ENCODE peak calls at places on chromosomes 2 and 18, in eight cellular contexts. V is left ventricle myocardium inferior, H is heart right ventricle, L is thoracic aorta, S is fibroblast of lung, N is prostate gland, E is AG09309, I is astrocyte of the spinal cord. X is an unnamed sample.

GRCh38 chr2:236554629-236555282 is 14.9 kb upstream of the ACKR3 start:
- DNase-seq in V (no peak), H (no peak), L (no peak), S (no peak), N (no peak), E (no peak), I (no peak), X (no peak)

GRCh38 chr2:5699963-5700362 is 7.8 kb downstream of the SOX11 start:
- DNase-seq in V (no peak), H (no peak), L (no peak), S (no peak), N (no peak), E (no peak), I (no peak), X (no peak)

GRCh38 chr18:24949908-24950307 is 402.1 kb downstream of the ZNF521 start:
- DNase-seq in V (no peak), H (no peak), L (no peak), S (no peak), N (no peak), E (no peak), I (no peak), X (no peak)

GRCh38 chr2:232687382-232688160 is 9.6 kb upstream of the GIGYF2 start:
- DNase-seq in V (no peak), H (no peak), L (no peak), S (no peak), N (no peak), E (no peak), I (no peak), X (no peak)

GRCh38 chr2:195322324-195322723 is 334.7 kb upstream of the SLC39A10 start:
- DNase-seq in V (no peak), H (no peak), L (no peak), S (peak; percentile 42), N (peak; percentile 81), E (no peak), I (no peak), X (no peak)

GRCh38 chr2:183927367-183928355 is 670.7 kb upstream of the ZNF804A start:
- DNase-seq in V (no peak), H (no peak), L (no peak), S (peak; percentile 86), N (no peak), E (no peak), I (peak; percentile 67), X (no peak)

GRCh38 chr18:62663731-62664336 is 51.5 kb upstream of the PHLPP1 start:
- DNase-seq in V (no peak), H (no peak), L (no peak), S (peak; percentile 79), N (no peak), E (peak; percentile 21), I (peak; percentile 42), X (no peak)

GRCh38 chr18:46894124-46894523 is 23.2 kb downstream of the PIAS2 start:
- DNase-seq in V (no peak), H (no peak), L (no peak), S (no peak), N (no peak), E (no peak), I (no peak), X (no peak)

GRCh38 chr2:35933031-35933430 is 422.5 kb upstream of the CRIM1 start:
- DNase-seq in V (no peak), H (no peak), L (no peak), S (peak; percentile 1), N (no peak), E (no peak), I (peak; percentile 2), X (no peak)

GRCh38 chr2:184597571-184597980 is 753 bp upstream of the ZNF804A start:
- DNase-seq in V (peak; percentile 10), H (no peak), L (no peak), S (peak; percentile 69), N (no peak), E (no peak), I (peak; percentile 69), X (peak; percentile 42)

DNA sequence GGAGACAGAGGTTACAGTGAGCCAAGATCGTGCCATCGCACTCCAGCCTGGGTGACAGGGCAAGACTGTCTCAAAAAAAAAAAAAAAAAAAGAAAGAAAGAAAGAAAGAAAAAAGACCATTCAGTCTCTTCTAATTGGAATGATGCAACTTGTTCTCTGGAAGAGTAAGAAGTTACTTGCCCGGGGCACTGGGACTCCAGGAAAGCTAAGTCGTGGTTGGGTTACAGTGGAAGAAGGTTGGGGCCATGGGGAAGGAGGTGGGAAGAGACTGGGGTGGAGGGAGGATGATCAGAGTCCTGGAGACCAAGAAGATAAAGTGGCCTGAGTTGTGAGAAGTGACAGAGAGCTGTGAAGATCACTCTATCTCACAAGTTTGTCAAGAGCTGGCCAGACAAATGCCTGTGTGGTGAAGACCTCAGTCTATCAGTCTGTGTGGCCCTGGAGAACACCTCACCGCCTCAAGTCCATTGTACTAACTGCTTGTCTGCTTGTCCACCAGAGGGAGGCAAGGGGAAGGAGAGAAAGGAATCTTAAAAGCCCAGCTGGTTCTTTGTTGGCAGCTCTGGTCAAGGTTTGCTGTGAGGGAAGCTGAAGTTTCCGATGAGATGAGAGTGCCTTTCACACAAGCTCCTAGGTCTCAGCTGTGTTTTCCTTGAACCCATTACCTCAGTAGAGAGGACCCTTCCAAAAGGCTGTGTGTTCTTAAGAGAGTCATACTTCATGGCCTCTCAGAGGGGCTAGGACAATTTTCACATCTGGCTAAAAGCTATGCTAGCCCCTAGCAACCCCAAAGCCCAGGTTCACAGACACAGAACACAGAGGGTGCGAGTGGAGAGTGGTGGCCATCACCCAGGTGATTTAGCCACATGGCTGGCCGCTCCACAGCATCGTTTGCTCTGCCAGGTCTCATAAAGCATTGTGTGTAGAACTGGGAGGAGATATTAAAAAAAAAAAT is 72.0 kb upstream of the TMEM178A start:
- DNase-seq in V (no peak), H (no peak), L (peak; percentile 4), S (peak; percentile 87), N (peak; percentile 39), E (peak; percentile 74), I (peak; percentile 83), X (peak; percentile 82)
- TF ChIP-seq CTCF in V (peak; percentile 77), H (peak; percentile 70), L (peak; percentile 68), S (peak; percentile 88), N (peak; percentile 68), E (peak; percentile 91), I (peak; percentile 86), X (peak; percentile 88)

DNA sequence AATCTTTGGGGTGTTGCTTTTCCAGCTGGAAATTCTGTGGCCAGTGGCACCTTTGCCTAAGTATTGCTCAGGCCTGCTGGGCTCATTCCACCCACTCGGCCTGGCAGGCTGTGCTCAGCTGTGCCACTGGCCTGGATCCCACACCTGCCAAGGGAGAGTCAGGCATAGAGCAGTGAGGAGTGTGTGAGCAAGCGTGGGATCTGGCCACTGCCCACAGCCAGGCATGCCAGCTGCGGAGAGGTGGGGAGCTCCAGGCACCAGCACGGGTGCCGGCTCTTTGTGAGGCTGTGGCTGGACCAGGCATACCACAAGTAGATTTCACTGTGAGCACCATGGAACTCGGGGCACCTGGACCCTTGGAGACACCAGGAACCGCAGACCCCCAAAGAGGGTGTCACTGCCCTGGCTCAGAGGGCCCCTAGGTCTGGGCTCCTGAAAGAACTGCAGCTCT is 118.1 kb upstream of the MAP2 start:
- DNase-seq in V (no peak), H (no peak), L (no peak), S (no peak), N (no peak), E (no peak), I (no peak), X (no peak)
- H3K4me3 ChIP-seq in V (no peak overlapping the region), H (no peak overlapping the region), L (no peak overlapping the region), S (no peak overlapping the region), N (no peak overlapping the region), E (no peak overlapping the region), I (no peak overlapping the region), X (no peak overlapping the region)

DNA sequence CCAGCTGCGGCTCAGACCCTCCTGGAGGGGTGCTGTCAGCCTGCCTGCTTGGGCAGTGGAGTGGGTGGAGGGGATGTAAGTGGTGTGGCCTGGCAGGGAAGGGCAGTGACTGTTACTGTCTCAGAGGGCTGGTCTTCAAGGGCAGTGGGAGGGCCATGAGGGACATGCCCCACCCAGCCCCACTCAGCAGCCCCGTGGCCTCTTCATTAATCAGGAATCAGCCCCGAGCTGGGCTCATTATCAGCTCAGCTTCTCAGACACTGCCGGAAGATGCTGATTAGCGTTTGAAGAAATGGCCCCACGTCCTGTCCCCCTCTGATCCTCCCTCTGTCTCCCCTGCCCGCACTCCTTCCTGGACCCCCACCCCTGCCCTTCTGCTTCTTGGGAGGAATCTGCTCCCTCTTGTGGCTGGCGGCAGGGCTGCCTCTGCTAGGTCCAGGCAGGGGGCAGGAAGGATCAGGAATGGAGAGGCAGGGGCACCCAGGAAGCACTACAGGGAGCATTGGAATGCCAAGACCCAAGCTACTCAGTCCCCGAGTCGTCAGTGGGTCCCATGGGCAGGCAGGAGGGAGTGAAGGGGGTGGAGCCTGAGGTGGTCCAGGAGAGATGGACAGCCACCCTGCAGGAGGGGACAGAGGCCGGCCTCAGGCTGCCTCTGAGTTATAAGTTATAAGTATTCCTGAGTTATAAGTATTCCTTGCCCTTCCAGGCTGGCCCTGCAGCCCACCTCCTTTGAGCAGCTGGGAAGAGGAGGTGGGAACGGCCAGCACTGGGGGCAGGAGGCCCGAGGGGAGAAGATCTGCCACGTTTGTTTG is 7.0 kb downstream of the ASIC4 start:
- DNase-seq in V (no peak), H (peak; percentile 45), L (no peak), S (peak; percentile 56), N (no peak), E (no peak), I (peak; percentile 36), X (no peak)
- TF ChIP-seq CTCF in V (peak; percentile 68), H (peak; percentile 67), L (peak; percentile 60), S (peak; percentile 81), N (peak; percentile 48), E (peak; percentile 87), I (peak; percentile 92), X (peak; percentile 86)

GRCh38 chr2:109659356-109660045 is 45.3 kb downstream of the SOWAHC start:
- DNase-seq in V (no peak), H (no peak), L (no peak), S (no peak), N (no peak), E (no peak), I (no peak), X (no peak)
- H3K4me3 ChIP-seq in V (no peak overlapping the region), H (no peak overlapping the region), L (no peak overlapping the region), S (no peak overlapping the region), N (no peak overlapping the region), E (no peak overlapping the region), I (no peak overlapping the region), X (no peak overlapping the region)

GRCh38 chr2:234633581-234634230 is 136.8 kb upstream of the ARL4C start:
- DNase-seq in V (no peak), H (no peak), L (no peak), S (no peak), N (peak; percentile 75), E (no peak), I (no peak), X (no peak)

GRCh38 chr2:234632527-234633391 is 135.9 kb upstream of the ARL4C start:
- DNase-seq in V (no peak), H (no peak), L (no peak), S (peak; percentile 99), N (peak; percentile 49), E (peak; percentile 78), I (peak; percentile 94), X (peak; percentile 92)

GRCh38 chr2:234631896-234632514 is 135.1 kb upstream of the ARL4C start:
- DNase-seq in V (no peak), H (no peak), L (no peak), S (no peak), N (no peak), E (no peak), I (no peak), X (no peak)

GRCh38 chr2:234630676-234631350 is 133.9 kb upstream of the ARL4C start:
- DNase-seq in V (no peak), H (no peak), L (no peak), S (peak; percentile 55), N (peak; percentile 29), E (no peak), I (peak; percentile 29), X (no peak)

GRCh38 chr2:234635284-234635683 is 138.4 kb upstream of the ARL4C start:
- DNase-seq in V (no peak), H (no peak), L (no peak), S (no peak), N (no peak), E (no peak), I (no peak), X (no peak)
- TF ChIP-seq CTCF in V (peak; percentile 37), H (peak; percentile 25), L (no peak), S (peak; percentile 35), N (peak; percentile 12), E (peak; percentile 33), I (peak; percentile 25), X (no peak)